ENCODE peak calls at places on chromosomes 6 and 20, in ten cellular contexts. B, A, K, W, H, V, F, G, C and N are unnamed samples. For H3K4me1, the result is how much of the 10 kb centered on the place peaks cover.

GRCh38 chr6:168865-169455 is 123.3 kb upstream of the DUSP22 start:
- DNase-seq in B (peak), A (peak), K (peak), W (peak), H (peak), V (peak), F (peak), G (peak), C (no peak), N (peak)

GRCh38 chr6:14035448-14035847 is 82.1 kb upstream of the CD83 start:
- DNase-seq in B (peak), A (peak), K (no peak), W (peak), H (peak), V (no peak), F (no peak), G (peak), C (peak), N (peak)

GRCh38 chr6:107418118-107418517 is 41.2 kb downstream of the PDSS2 start:
- DNase-seq in B (peak), A (no peak), K (peak), W (no peak), H (peak), V (no peak), F (no peak), G (peak), C (no peak), N (peak)

GRCh38 chr6:165678429-165678828 is 15.4 kb upstream of the PDE10A start:
- DNase-seq in B (no peak), A (no peak), K (no peak), W (no peak), H (no peak), V (no peak), F (no peak), G (no peak), C (no peak), N (no peak)

GRCh38 chr6:24721461-24722215 is 2.7 kb upstream of the C6orf62 start:
- DNase-seq in B (peak), A (peak), K (no peak), W (no peak), H (peak), V (no peak), F (no peak), G (no peak), C (no peak), N (no peak)

GRCh38 chr20:13289031-13289430 is 68.0 kb downstream of the ISM1 start:
- DNase-seq in B (no peak), A (no peak), K (no peak), W (no peak), H (no peak), V (no peak), F (no peak), G (no peak), C (no peak), N (no peak)

GRCh38 chr6:33934726-33935270 is 131.0 kb upstream of the MLN start:
- DNase-seq in B (no peak), A (no peak), K (no peak), W (no peak), H (no peak), V (no peak), F (no peak), G (no peak), C (no peak), N (no peak)

GRCh38 chr20:10536531-10536930 is 101.4 kb downstream of the SLX4IP start:
- DNase-seq in B (peak), A (peak), K (peak), W (peak), H (no peak), V (peak), F (no peak), G (peak), C (peak), N (peak)

GRCh38 chr20:10557685-10558084 is 116.1 kb downstream of the JAG1 start:
- DNase-seq in B (no peak), A (no peak), K (no peak), W (peak), H (no peak), V (no peak), F (no peak), G (peak), C (no peak), N (no peak)

GRCh38 chr6:155341130-155341828 is 27.0 kb upstream of the TFB1M start:
- DNase-seq in B (peak), A (no peak), K (no peak), W (peak), H (peak), V (no peak), F (no peak), G (no peak), C (no peak), N (peak)

GRCh38 chr6:30568245-30568644 is 3.0 kb upstream of the ABCF1 start:
- DNase-seq in B (no peak), A (no peak), K (no peak), W (no peak), H (no peak), V (no peak), F (no peak), G (no peak), C (peak), N (no peak)

GRCh38 chr6:128316258-128316952 is 204.0 kb downstream of the PTPRK start:
- DNase-seq in B (no peak), A (no peak), K (no peak), W (no peak), H (no peak), V (no peak), F (no peak), G (peak), C (no peak), N (no peak)

GRCh38 chr20:50346372-50347347 is 156.0 kb downstream of the CEBPB start:
- DNase-seq in B (peak), A (peak), K (no peak), W (peak), H (peak), V (peak), F (no peak), G (no peak), C (peak), N (peak)

GRCh38 chr6:33949877-33950831 is 146.4 kb upstream of the MLN start:
- DNase-seq in B (no peak), A (peak), K (peak), W (no peak), H (no peak), V (no peak), F (no peak), G (peak), C (no peak), N (no peak)

GRCh38 chr6:5684320-5684719 is 322.4 kb downstream of the NRN1 start:
- DNase-seq in B (peak), A (no peak), K (no peak), W (peak), H (peak), V (no peak), F (no peak), G (no peak), C (no peak), N (peak)

GRCh38 chr6:22448311-22448711 is 121.1 kb upstream of the HDGFL1 start:
- DNase-seq in B (peak), A (peak), K (no peak), W (peak), H (no peak), V (peak), F (peak), G (no peak), C (peak), N (peak)

GRCh38 chr20:973785-974194 is 28.3 kb downstream of the RSPO4 start:
- DNase-seq in B (peak), A (peak), K (peak), W (no peak), H (peak), V (no peak), F (no peak), G (peak), C (peak), N (peak)

GRCh38 chr6:147855823-147856222 is 347.3 kb downstream of the SAMD5 start:
- DNase-seq in B (peak), A (no peak), K (no peak), W (peak), H (no peak), V (no peak), F (no peak), G (no peak), C (no peak), N (no peak)

GRCh38 chr6:26389349-26389799 is 6.5 kb downstream of the BTN2A2 start:
- DNase-seq in B (no peak), A (no peak), K (no peak), W (no peak), H (no peak), V (no peak), F (no peak), G (peak), C (no peak), N (no peak)

GRCh38 chr20:1707588-1708449 is 50.2 kb upstream of the SIRPG start:
- DNase-seq in B (no peak), A (no peak), K (no peak), W (no peak), H (no peak), V (no peak), F (no peak), G (no peak), C (no peak), N (no peak)

GRCh38 chr20:40797425-40797824 is 108.4 kb upstream of the MAFB start:
- DNase-seq in B (peak), A (peak), K (peak), W (peak), H (peak), V (no peak), F (no peak), G (peak), C (no peak), N (peak)

GRCh38 chr20:23138226-23138625 is 52.1 kb upstream of the CD93 start:
- DNase-seq in B (no peak), A (no peak), K (no peak), W (no peak), H (no peak), V (no peak), F (no peak), G (no peak), C (no peak), N (no peak)

GRCh38 chr20:50257860-50258259 is 67.2 kb downstream of the CEBPB start:
- DNase-seq in B (no peak), A (no peak), K (no peak), W (no peak), H (no peak), V (no peak), F (no peak), G (no peak), C (no peak), N (no peak)

GRCh38 chr20:3764659-3765058 is 2.9 kb downstream of the ADISSP start:
- DNase-seq in B (no peak), A (no peak), K (no peak), W (no peak), H (no peak), V (no peak), F (no peak), G (no peak), C (peak), N (no peak)
- H3K4me1 ChIP-seq in B (under half), A (under half), K (under half), W (under half), H (under half), V (under half), F (under half), G (under half), C (under half), N (under half)

GRCh38 chr20:34953960-34954359 is 1.6 kb downstream of the GSS start:
- DNase-seq in B (no peak), A (no peak), K (no peak), W (no peak), H (no peak), V (no peak), F (no peak), G (no peak), C (no peak), N (no peak)

GRCh38 chr20:34955232-34956040 is at the start of the genes GSS and MYH7B:
- DNase-seq in B (peak), A (peak), K (peak), W (peak), H (peak), V (peak), F (peak), G (peak), C (peak), N (peak)

GRCh38 chr20:34956751-34957472 is 1.2 kb downstream of the MYH7B start:
- DNase-seq in B (no peak), A (no peak), K (no peak), W (no peak), H (no peak), V (no peak), F (no peak), G (no peak), C (no peak), N (no peak)

GRCh38 chr20:34956041-34956458 is 382 bp downstream of the MYH7B start:
- DNase-seq in B (no peak), A (no peak), K (no peak), W (no peak), H (no peak), V (no peak), F (no peak), G (no peak), C (no peak), N (no peak)

GRCh38 chr20:34954905-34955231 is 738 bp downstream of the GSS start:
- DNase-seq in B (peak), A (peak), K (no peak), W (peak), H (peak), V (no peak), F (no peak), G (peak), C (no peak), N (peak)
- H2AFZ ChIP-seq in B (peak), A (peak), K (peak), W (peak), H (peak), V (peak), F (peak), G (peak), C (peak), N (peak)

GRCh38 chr6:53326372-53327016 is 22.3 kb downstream of the ELOVL5 start:
- DNase-seq in B (peak), A (peak), K (no peak), W (peak), H (peak), V (peak), F (no peak), G (no peak), C (peak), N (peak)
- H3K4me1 ChIP-seq in B (under half), A (under half), K (under half), W (under half), H (half or more), V (under half), F (under half), G (under half), C (half or more), N (half or more)

GRCh38 chr6:28893172-28893799 is 30.5 kb downstream of the TRIM27 start:
- DNase-seq in B (no peak), A (no peak), K (no peak), W (no peak), H (no peak), V (no peak), F (no peak), G (no peak), C (no peak), N (no peak)
- H2AFZ ChIP-seq in B (no peak), A (no peak), K (no peak), W (no peak), H (no peak), V (no peak), F (no peak), G (no peak), C (no peak), N (no peak)

DNA sequence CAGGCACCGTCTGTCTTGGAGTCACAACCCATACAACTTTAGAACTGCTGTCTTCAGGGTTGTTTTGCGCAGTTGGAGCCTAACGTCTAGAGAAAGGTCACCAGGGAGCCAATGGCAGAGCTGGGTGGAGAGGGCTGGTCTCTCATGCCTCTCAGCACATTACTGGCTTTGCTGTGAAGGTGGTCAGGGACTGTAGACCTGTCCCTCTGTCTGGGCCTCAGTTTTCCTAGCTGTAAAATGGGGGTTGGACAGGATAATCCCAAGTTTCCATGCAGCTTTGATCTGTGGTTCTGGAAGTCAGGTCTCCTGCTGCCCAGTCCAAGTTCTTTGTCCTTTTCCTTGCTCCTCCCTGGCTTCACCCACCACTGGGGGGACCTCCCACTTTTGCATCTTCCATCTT is 52.2 kb upstream of the EPB41L1 start:
- DNase-seq in B (no peak), A (no peak), K (no peak), W (no peak), H (no peak), V (no peak), F (no peak), G (no peak), C (no peak), N (no peak)
- H3K4me1 ChIP-seq in B (under half), A (under half), K (under half), W (under half), H (under half), V (under half), F (under half), G (under half), C (under half), N (under half)

GRCh38 chr6:11650297-11650696 is 112.7 kb downstream of the TMEM170B start:
- DNase-seq in B (peak), A (no peak), K (no peak), W (peak), H (peak), V (peak), F (peak), G (peak), C (peak), N (peak)
- H2AFZ ChIP-seq in B (peak), A (no peak), K (no peak), W (no peak), H (no peak), V (no peak), F (no peak), G (no peak), C (no peak), N (no peak)

GRCh38 chr6:36915599-36915998 is 29.8 kb downstream of the C6orf89 start:
- DNase-seq in B (no peak), A (no peak), K (no peak), W (no peak), H (no peak), V (no peak), F (no peak), G (no peak), C (no peak), N (no peak)

GRCh38 chr6:36914227-36914794 is 28.6 kb downstream of the C6orf89 start:
- DNase-seq in B (peak), A (peak), K (no peak), W (peak), H (peak), V (peak), F (no peak), G (peak), C (peak), N (peak)

GRCh38 chr6:36917541-36918193 is 31.9 kb downstream of the C6orf89 start:
- DNase-seq in B (peak), A (peak), K (no peak), W (peak), H (peak), V (no peak), F (no peak), G (no peak), C (no peak), N (no peak)

GRCh38 chr6:36913082-36913481 is 27.3 kb downstream of the C6orf89 start:
- DNase-seq in B (no peak), A (no peak), K (no peak), W (no peak), H (no peak), V (no peak), F (no peak), G (no peak), C (no peak), N (no peak)

DNA sequence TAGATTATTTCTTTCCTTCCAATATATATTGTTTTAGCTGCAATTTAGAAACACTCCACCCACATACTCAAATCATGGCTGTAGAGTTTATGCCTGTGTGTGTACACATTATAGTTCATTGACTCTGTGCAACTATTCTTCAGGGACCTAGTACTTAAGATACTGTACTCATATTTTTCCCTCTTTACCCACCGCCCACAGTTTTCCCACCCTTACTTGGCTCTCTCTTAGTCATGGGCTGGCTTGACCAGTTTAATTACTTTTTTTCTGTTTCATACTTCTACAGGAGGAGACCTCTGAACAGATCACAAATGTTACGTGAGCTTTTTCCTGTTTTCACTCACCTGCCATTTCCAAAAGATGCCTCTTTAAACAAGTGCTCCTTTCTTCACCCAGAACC is 30.4 kb downstream of the C6orf89 start:
- DNase-seq in B (peak), A (no peak), K (no peak), W (peak), H (peak), V (no peak), F (no peak), G (no peak), C (peak), N (peak)
- H3K4me1 ChIP-seq in B (under half), A (under half), K (under half), W (under half), H (half or more), V (under half), F (under half), G (under half), C (half or more), N (half or more)